ENCODE peak calls at places on chromosomes 12 and 14, in seven cellular contexts. One of them, this sample, is unnamed.

GRCh38 chr12:101828463-101829196 is 2.1 kb downstream of the GNPTAB start:
- DNase-seq in transverse colon: no peak
- DNase-seq in mesenchymal stem cell: no peak
- DNase-seq in foreskin fibroblast: no peak
- DNase-seq in stimulated activated CD4-positive, alpha-beta T cell treated with anti-CD3 and anti-CD28 coated beads, TNF-alpha, amount 100 ng/mL, for 24 hours: no peak
- DNase-seq in COR-L47: no peak
- DNase-seq in renal cortical epithelial cell: no peak
- DNase-seq in this sample: no peak

GRCh38 chr14:91352101-91352500 is 65.5 kb downstream of the CCDC88C start:
- DNase-seq in COR-L47: no peak
- DNase-seq in renal cortical epithelial cell: peak; percentile 57
- DNase-seq in mesenchymal stem cell: no peak
- DNase-seq in transverse colon: no peak
- DNase-seq in stimulated activated CD4-positive, alpha-beta T cell treated with anti-CD3 and anti-CD28 coated beads, TNF-alpha, amount 100 ng/mL, for 24 hours: no peak
- DNase-seq in foreskin fibroblast: no peak
- DNase-seq in this sample: no peak

GRCh38 chr12:88181881-88182280 is 39.8 kb downstream of the TMTC3 start:
- DNase-seq in renal cortical epithelial cell: no peak
- DNase-seq in foreskin fibroblast: no peak
- DNase-seq in transverse colon: no peak
- DNase-seq in COR-L47: no peak
- DNase-seq in mesenchymal stem cell: no peak
- DNase-seq in stimulated activated CD4-positive, alpha-beta T cell treated with anti-CD3 and anti-CD28 coated beads, TNF-alpha, amount 100 ng/mL, for 24 hours: no peak
- DNase-seq in this sample: no peak

GRCh38 chr12:82688619-82689018 is 1.9 kb downstream of the TMTC2 start:
- DNase-seq in mesenchymal stem cell: no peak
- DNase-seq in foreskin fibroblast: no peak
- DNase-seq in stimulated activated CD4-positive, alpha-beta T cell treated with anti-CD3 and anti-CD28 coated beads, TNF-alpha, amount 100 ng/mL, for 24 hours: no peak
- DNase-seq in renal cortical epithelial cell: no peak
- DNase-seq in transverse colon: no peak
- DNase-seq in COR-L47: no peak
- DNase-seq in this sample: no peak

GRCh38 chr14:60757617-60758016 is 23.1 kb downstream of the MNAT1 start:
- DNase-seq in mesenchymal stem cell: peak; percentile 43
- DNase-seq in transverse colon: no peak
- DNase-seq in foreskin fibroblast: peak; percentile 77
- DNase-seq in stimulated activated CD4-positive, alpha-beta T cell treated with anti-CD3 and anti-CD28 coated beads, TNF-alpha, amount 100 ng/mL, for 24 hours: no peak
- DNase-seq in COR-L47: no peak
- DNase-seq in renal cortical epithelial cell: peak; percentile 47
- DNase-seq in this sample: no peak

GRCh38 chr14:98210045-98210678 is 1061.8 kb downstream of the BCL11B start:
- DNase-seq in transverse colon: no peak
- DNase-seq in COR-L47: no peak
- DNase-seq in renal cortical epithelial cell: no peak
- DNase-seq in stimulated activated CD4-positive, alpha-beta T cell treated with anti-CD3 and anti-CD28 coated beads, TNF-alpha, amount 100 ng/mL, for 24 hours: peak; percentile 46
- DNase-seq in foreskin fibroblast: no peak
- DNase-seq in mesenchymal stem cell: no peak
- DNase-seq in this sample: no peak

GRCh38 chr12:97940629-97941028 is 478.0 kb downstream of the RMST start:
- DNase-seq in transverse colon: no peak
- DNase-seq in stimulated activated CD4-positive, alpha-beta T cell treated with anti-CD3 and anti-CD28 coated beads, TNF-alpha, amount 100 ng/mL, for 24 hours: no peak
- DNase-seq in mesenchymal stem cell: peak; percentile 4
- DNase-seq in foreskin fibroblast: no peak
- DNase-seq in COR-L47: no peak
- DNase-seq in renal cortical epithelial cell: peak; percentile 61
- DNase-seq in this sample: no peak

GRCh38 chr12:84043355-84043754 is 869.2 kb downstream of the SLC6A15 start:
- DNase-seq in transverse colon: no peak
- DNase-seq in stimulated activated CD4-positive, alpha-beta T cell treated with anti-CD3 and anti-CD28 coated beads, TNF-alpha, amount 100 ng/mL, for 24 hours: no peak
- DNase-seq in foreskin fibroblast: no peak
- DNase-seq in mesenchymal stem cell: no peak
- DNase-seq in COR-L47: no peak
- DNase-seq in renal cortical epithelial cell: no peak
- DNase-seq in this sample: no peak

GRCh38 chr12:127150479-127150878 is 1116.5 kb upstream of the TMEM132C start:
- DNase-seq in stimulated activated CD4-positive, alpha-beta T cell treated with anti-CD3 and anti-CD28 coated beads, TNF-alpha, amount 100 ng/mL, for 24 hours: no peak
- DNase-seq in renal cortical epithelial cell: no peak
- DNase-seq in COR-L47: no peak
- DNase-seq in foreskin fibroblast: peak; percentile 38
- DNase-seq in transverse colon: no peak
- DNase-seq in mesenchymal stem cell: no peak
- DNase-seq in this sample: no peak

GRCh38 chr14:63633801-63634200 is 7.9 kb downstream of the WDR89 start:
- DNase-seq in stimulated activated CD4-positive, alpha-beta T cell treated with anti-CD3 and anti-CD28 coated beads, TNF-alpha, amount 100 ng/mL, for 24 hours: no peak
- DNase-seq in renal cortical epithelial cell: no peak
- DNase-seq in COR-L47: no peak
- DNase-seq in mesenchymal stem cell: no peak
- DNase-seq in transverse colon: no peak
- DNase-seq in foreskin fibroblast: no peak
- DNase-seq in this sample: no peak

GRCh38 chr12:110563702-110564470 is 19.2 kb downstream of the PPTC7 start:
- DNase-seq in renal cortical epithelial cell: peak; percentile 58
- DNase-seq in mesenchymal stem cell: peak; percentile 69
- DNase-seq in transverse colon: no peak
- DNase-seq in stimulated activated CD4-positive, alpha-beta T cell treated with anti-CD3 and anti-CD28 coated beads, TNF-alpha, amount 100 ng/mL, for 24 hours: no peak
- DNase-seq in COR-L47: no peak
- DNase-seq in foreskin fibroblast: peak; percentile 74
- DNase-seq in this sample: peak; percentile 68

GRCh38 chr12:6630696-6631095 is 5.1 kb downstream of the LPAR5 start:
- DNase-seq in transverse colon: no peak
- DNase-seq in renal cortical epithelial cell: no peak
- DNase-seq in foreskin fibroblast: no peak
- DNase-seq in stimulated activated CD4-positive, alpha-beta T cell treated with anti-CD3 and anti-CD28 coated beads, TNF-alpha, amount 100 ng/mL, for 24 hours: no peak
- DNase-seq in mesenchymal stem cell: no peak
- DNase-seq in COR-L47: no peak
- DNase-seq in this sample: no peak

GRCh38 chr12:131982041-131982440 is 32.3 kb downstream of the EP400 start:
- DNase-seq in stimulated activated CD4-positive, alpha-beta T cell treated with anti-CD3 and anti-CD28 coated beads, TNF-alpha, amount 100 ng/mL, for 24 hours: no peak
- DNase-seq in foreskin fibroblast: no peak
- DNase-seq in transverse colon: no peak
- DNase-seq in renal cortical epithelial cell: no peak
- DNase-seq in mesenchymal stem cell: no peak
- DNase-seq in COR-L47: no peak
- DNase-seq in this sample: no peak

GRCh38 chr12:56257491-56258067 is 605 bp downstream of the ANKRD52 start:
- DNase-seq in stimulated activated CD4-positive, alpha-beta T cell treated with anti-CD3 and anti-CD28 coated beads, TNF-alpha, amount 100 ng/mL, for 24 hours: peak; percentile 14
- DNase-seq in renal cortical epithelial cell: peak; percentile 26
- DNase-seq in foreskin fibroblast: no peak
- DNase-seq in mesenchymal stem cell: peak; percentile 60
- DNase-seq in COR-L47: peak; percentile 33
- DNase-seq in transverse colon: no peak
- DNase-seq in this sample: no peak

GRCh38 chr12:131089526-131090253 is 136.0 kb downstream of the ADGRD1 start:
- DNase-seq in foreskin fibroblast: no peak
- DNase-seq in mesenchymal stem cell: no peak
- DNase-seq in COR-L47: no peak
- DNase-seq in renal cortical epithelial cell: no peak
- DNase-seq in transverse colon: no peak
- DNase-seq in stimulated activated CD4-positive, alpha-beta T cell treated with anti-CD3 and anti-CD28 coated beads, TNF-alpha, amount 100 ng/mL, for 24 hours: no peak
- DNase-seq in this sample: no peak

GRCh38 chr12:131112690-131113290 is 159.1 kb downstream of the ADGRD1 start:
- DNase-seq in COR-L47: no peak
- DNase-seq in renal cortical epithelial cell: no peak
- DNase-seq in stimulated activated CD4-positive, alpha-beta T cell treated with anti-CD3 and anti-CD28 coated beads, TNF-alpha, amount 100 ng/mL, for 24 hours: no peak
- DNase-seq in transverse colon: no peak
- DNase-seq in foreskin fibroblast: no peak
- DNase-seq in mesenchymal stem cell: no peak
- DNase-seq in this sample: no peak

GRCh38 chr14:47675489-47676300 is at the start of gene MDGA2:
- DNase-seq in transverse colon: no peak
- DNase-seq in COR-L47: no peak
- DNase-seq in foreskin fibroblast: no peak
- DNase-seq in stimulated activated CD4-positive, alpha-beta T cell treated with anti-CD3 and anti-CD28 coated beads, TNF-alpha, amount 100 ng/mL, for 24 hours: no peak
- DNase-seq in renal cortical epithelial cell: no peak
- DNase-seq in mesenchymal stem cell: peak; percentile 74
- DNase-seq in this sample: no peak

GRCh38 chr12:109710279-109710746 is 3.3 kb upstream of the FAM222A start:
- DNase-seq in stimulated activated CD4-positive, alpha-beta T cell treated with anti-CD3 and anti-CD28 coated beads, TNF-alpha, amount 100 ng/mL, for 24 hours: no peak
- DNase-seq in transverse colon: no peak
- DNase-seq in renal cortical epithelial cell: no peak
- DNase-seq in foreskin fibroblast: no peak
- DNase-seq in mesenchymal stem cell: no peak
- DNase-seq in COR-L47: no peak
- DNase-seq in this sample: no peak

GRCh38 chr12:42143401-42144173 is 1.1 kb downstream of the GXYLT1 start:
- DNase-seq in mesenchymal stem cell: peak; percentile 48
- DNase-seq in transverse colon: no peak
- DNase-seq in renal cortical epithelial cell: peak; percentile 33
- DNase-seq in COR-L47: no peak
- DNase-seq in foreskin fibroblast: no peak
- DNase-seq in stimulated activated CD4-positive, alpha-beta T cell treated with anti-CD3 and anti-CD28 coated beads, TNF-alpha, amount 100 ng/mL, for 24 hours: no peak
- DNase-seq in this sample: no peak

GRCh38 chr12:132427999-132428871 is 61.7 kb upstream of the FBRSL1 start:
- DNase-seq in foreskin fibroblast: no peak
- DNase-seq in renal cortical epithelial cell: no peak
- DNase-seq in transverse colon: no peak
- DNase-seq in stimulated activated CD4-positive, alpha-beta T cell treated with anti-CD3 and anti-CD28 coated beads, TNF-alpha, amount 100 ng/mL, for 24 hours: no peak
- DNase-seq in mesenchymal stem cell: no peak
- DNase-seq in COR-L47: peak; percentile 70
- DNase-seq in this sample: no peak

GRCh38 chr14:89308232-89308959 is 108.6 kb downstream of the FOXN3 start:
- DNase-seq in transverse colon: no peak
- DNase-seq in renal cortical epithelial cell: no peak
- DNase-seq in mesenchymal stem cell: no peak
- DNase-seq in COR-L47: no peak
- DNase-seq in stimulated activated CD4-positive, alpha-beta T cell treated with anti-CD3 and anti-CD28 coated beads, TNF-alpha, amount 100 ng/mL, for 24 hours: no peak
- DNase-seq in foreskin fibroblast: no peak
- DNase-seq in this sample: peak; percentile 44

GRCh38 chr12:78189656-78190055 is 359.0 kb downstream of the NAV3 start:
- DNase-seq in mesenchymal stem cell: no peak
- DNase-seq in stimulated activated CD4-positive, alpha-beta T cell treated with anti-CD3 and anti-CD28 coated beads, TNF-alpha, amount 100 ng/mL, for 24 hours: no peak
- DNase-seq in transverse colon: no peak
- DNase-seq in COR-L47: no peak
- DNase-seq in foreskin fibroblast: no peak
- DNase-seq in renal cortical epithelial cell: no peak
- DNase-seq in this sample: no peak

GRCh38 chr12:13183621-13184020 is 12.9 kb upstream of the EMP1 start:
- DNase-seq in transverse colon: no peak
- DNase-seq in COR-L47: no peak
- DNase-seq in stimulated activated CD4-positive, alpha-beta T cell treated with anti-CD3 and anti-CD28 coated beads, TNF-alpha, amount 100 ng/mL, for 24 hours: no peak
- DNase-seq in mesenchymal stem cell: no peak
- DNase-seq in renal cortical epithelial cell: no peak
- DNase-seq in foreskin fibroblast: no peak
- DNase-seq in this sample: no peak

GRCh38 chr12:6049587-6049986 is 74.9 kb downstream of the VWF start:
- DNase-seq in foreskin fibroblast: no peak
- DNase-seq in transverse colon: no peak
- DNase-seq in COR-L47: no peak
- DNase-seq in mesenchymal stem cell: no peak
- DNase-seq in stimulated activated CD4-positive, alpha-beta T cell treated with anti-CD3 and anti-CD28 coated beads, TNF-alpha, amount 100 ng/mL, for 24 hours: no peak
- DNase-seq in renal cortical epithelial cell: no peak
- DNase-seq in this sample: no peak

GRCh38 chr14:90275820-90276219 is 19.5 kb downstream of the PSMC1 start:
- DNase-seq in COR-L47: no peak
- DNase-seq in transverse colon: no peak
- DNase-seq in foreskin fibroblast: no peak
- DNase-seq in renal cortical epithelial cell: no peak
- DNase-seq in stimulated activated CD4-positive, alpha-beta T cell treated with anti-CD3 and anti-CD28 coated beads, TNF-alpha, amount 100 ng/mL, for 24 hours: peak; percentile 29
- DNase-seq in mesenchymal stem cell: peak; percentile 27
- DNase-seq in this sample: no peak

GRCh38 chr14:104678346-104678745 is 11.1 kb upstream of the INF2 start:
- DNase-seq in stimulated activated CD4-positive, alpha-beta T cell treated with anti-CD3 and anti-CD28 coated beads, TNF-alpha, amount 100 ng/mL, for 24 hours: no peak
- DNase-seq in renal cortical epithelial cell: no peak
- DNase-seq in COR-L47: no peak
- DNase-seq in foreskin fibroblast: no peak
- DNase-seq in mesenchymal stem cell: peak; percentile 63
- DNase-seq in transverse colon: no peak
- DNase-seq in this sample: no peak

GRCh38 chr12:76426160-76426559 is 77.9 kb upstream of the BBS10 start:
- DNase-seq in stimulated activated CD4-positive, alpha-beta T cell treated with anti-CD3 and anti-CD28 coated beads, TNF-alpha, amount 100 ng/mL, for 24 hours: no peak
- DNase-seq in renal cortical epithelial cell: no peak
- DNase-seq in transverse colon: no peak
- DNase-seq in mesenchymal stem cell: no peak
- DNase-seq in foreskin fibroblast: no peak
- DNase-seq in COR-L47: no peak
- DNase-seq in this sample: no peak

GRCh38 chr14:70183991-70184390 is 4.8 kb downstream of the SLC8A3 start:
- DNase-seq in stimulated activated CD4-positive, alpha-beta T cell treated with anti-CD3 and anti-CD28 coated beads, TNF-alpha, amount 100 ng/mL, for 24 hours: no peak
- DNase-seq in transverse colon: no peak
- DNase-seq in COR-L47: no peak
- DNase-seq in renal cortical epithelial cell: no peak
- DNase-seq in mesenchymal stem cell: no peak
- DNase-seq in foreskin fibroblast: no peak
- DNase-seq in this sample: no peak

GRCh38 chr14:30482270-30482669 is 76.7 kb upstream of the G2E3 start:
- DNase-seq in mesenchymal stem cell: no peak
- DNase-seq in transverse colon: no peak
- DNase-seq in renal cortical epithelial cell: no peak
- DNase-seq in stimulated activated CD4-positive, alpha-beta T cell treated with anti-CD3 and anti-CD28 coated beads, TNF-alpha, amount 100 ng/mL, for 24 hours: no peak
- DNase-seq in foreskin fibroblast: no peak
- DNase-seq in COR-L47: no peak
- DNase-seq in this sample: no peak

This sample was measured in adrenal gland.